ENCODE peak calls at places on chromosomes 1 and 21, in nine cellular contexts. Y is heart right ventricle; X is cardiac muscle cell; M is pancreas; I is IMR-90; R is CD4-positive, alpha-beta memory T cell; L is colonic mucosa; K is effector memory CD4-positive, alpha-beta T cell; W is psoas muscle. N is an unnamed sample.

GRCh38 chr1:40663324-40664166 is 1.9 kb downstream of the RIMS3 start:
- DNase-seq in Y (no peak), X (peak; percentile 12), M (no peak), I (no peak), R (no peak), L (no peak), K (no peak), W (no peak), N (no peak)

GRCh38 chr1:81111818-81112217 is 688.9 kb upstream of the ADGRL2 start:
- DNase-seq in Y (no peak), X (peak; percentile 63), M (no peak), I (peak; percentile 75), R (no peak), L (no peak), K (no peak), W (no peak), N (no peak)

GRCh38 chr1:224523676-224524075 is 89.1 kb upstream of the WDR26 start:
- DNase-seq in Y (no peak), X (no peak), M (no peak), I (no peak), R (no peak), L (no peak), K (no peak), W (no peak), N (no peak)

GRCh38 chr1:160773088-160773487 is 22.9 kb upstream of the LY9 start:
- DNase-seq in Y (no peak), X (no peak), M (no peak), I (no peak), R (no peak), L (no peak), K (no peak), W (no peak), N (no peak)

GRCh38 chr21:17769049-17769845 is 49.9 kb downstream of the C21orf91 start:
- DNase-seq in Y (no peak), X (no peak), M (no peak), I (no peak), R (no peak), L (no peak), K (no peak), W (no peak), N (no peak)

GRCh38 chr1:212242985-212243308 is 42.3 kb upstream of the PPP2R5A start:
- DNase-seq in Y (no peak), X (no peak), M (no peak), I (no peak), R (no peak), L (no peak), K (no peak), W (no peak), N (no peak)

GRCh38 chr1:103145449-103145848 is 37.1 kb upstream of the COL11A1 start:
- DNase-seq in Y (no peak), X (no peak), M (no peak), I (no peak), R (no peak), L (no peak), K (no peak), W (no peak), N (no peak)

GRCh38 chr1:4083171-4084052 is 183.3 kb upstream of the C1orf174 start:
- DNase-seq in Y (no peak), X (no peak), M (no peak), I (no peak), R (no peak), L (no peak), K (no peak), W (no peak), N (no peak)

GRCh38 chr1:95730986-95731385 is 497.0 kb downstream of the RWDD3 start:
- DNase-seq in Y (no peak), X (no peak), M (no peak), I (no peak), R (no peak), L (no peak), K (no peak), W (no peak), N (no peak)

GRCh38 chr1:205633421-205633976 is 1.7 kb upstream of the ELK4 start:
- DNase-seq in Y (no peak), X (peak; percentile 63), M (no peak), I (peak; percentile 85), R (no peak), L (no peak), K (no peak), W (no peak), N (no peak)

GRCh38 chr1:207244409-207244801 is 77.1 kb upstream of the CD55 start:
- DNase-seq in Y (no peak), X (no peak), M (no peak), I (no peak), R (no peak), L (no peak), K (no peak), W (no peak), N (no peak)

GRCh38 chr1:174051956-174052355 is 29.8 kb upstream of the RC3H1 start:
- DNase-seq in Y (no peak), X (peak; percentile 43), M (no peak), I (no peak), R (no peak), L (no peak), K (no peak), W (peak; percentile 24), N (no peak)

GRCh38 chr1:30904191-30904961 is 4.2 kb downstream of the SDC3 start:
- DNase-seq in Y (no peak), X (no peak), M (no peak), I (no peak), R (no peak), L (no peak), K (no peak), W (no peak), N (no peak)

GRCh38 chr1:85976806-85977205 is 179.8 kb downstream of the COL24A1 start:
- DNase-seq in Y (no peak), X (no peak), M (no peak), I (no peak), R (no peak), L (no peak), K (no peak), W (no peak), N (no peak)

GRCh38 chr1:68116643-68117235 is 66.3 kb upstream of the DIRAS3 start:
- DNase-seq in Y (no peak), X (peak; percentile 73), M (no peak), I (peak; percentile 61), R (peak; percentile 17), L (peak; percentile 45), K (no peak), W (peak; percentile 26), N (peak; percentile 71)

GRCh38 chr1:98325646-98326441 is 335.7 kb upstream of the SNX7 start:
- DNase-seq in Y (peak; percentile 47), X (peak; percentile 92), M (peak; percentile 49), I (peak; percentile 86), R (no peak), L (peak; percentile 36), K (no peak), W (peak; percentile 62), N (peak; percentile 74)

GRCh38 chr1:153945795-153946621 is 510 bp downstream of the DENND4B start:
- DNase-seq in Y (peak; percentile 91), X (peak; percentile 85), M (peak; percentile 80), I (peak; percentile 56), R (peak; percentile 74), L (peak; percentile 85), K (peak; percentile 72), W (peak; percentile 90), N (peak; percentile 75)

GRCh38 chr1:216533786-216534185 is 110.5 kb upstream of the USH2A start:
- DNase-seq in Y (no peak), X (no peak), M (no peak), I (no peak), R (no peak), L (no peak), K (no peak), W (no peak), N (no peak)

GRCh38 chr1:158818560-158818959 is 12.6 kb upstream of the MNDA start:
- DNase-seq in Y (no peak), X (no peak), M (no peak), I (no peak), R (no peak), L (no peak), K (no peak), W (no peak), N (no peak)
- H3K4me1 ChIP-seq in Y (no peaks in the 10 kb centered on the region), X (no peaks in the 10 kb centered on the region), M (no peaks in the 10 kb centered on the region), I (no peaks in the 10 kb centered on the region), R (peaks cover 27% of the 10 kb centered on the region), L (no peaks in the 10 kb centered on the region), K (peaks cover 4% of the 10 kb centered on the region), W (no peaks in the 10 kb centered on the region), N (no peaks in the 10 kb centered on the region)

GRCh38 chr1:111503585-111504060 is at the start of the genes ADORA3 and TMIGD3:
- DNase-seq in Y (no peak), X (no peak), M (no peak), I (no peak), R (no peak), L (no peak), K (no peak), W (no peak), N (no peak)

GRCh38 chr1:111504097-111504496 is 664 bp upstream of the ADORA3 start:
- DNase-seq in Y (no peak), X (no peak), M (no peak), I (no peak), R (no peak), L (no peak), K (no peak), W (no peak), N (no peak)

GRCh38 chr1:111505641-111506119 is 2.2 kb upstream of the ADORA3 start:
- DNase-seq in Y (no peak), X (no peak), M (no peak), I (no peak), R (no peak), L (no peak), K (no peak), W (no peak), N (no peak)

GRCh38 chr1:111507411-111508201 is 4.2 kb upstream of the ADORA3 start:
- DNase-seq in Y (peak; percentile 79), X (peak; percentile 86), M (peak; percentile 59), I (peak; percentile 55), R (peak; percentile 48), L (peak; percentile 89), K (peak; percentile 42), W (peak; percentile 80), N (peak; percentile 59)

DNA sequence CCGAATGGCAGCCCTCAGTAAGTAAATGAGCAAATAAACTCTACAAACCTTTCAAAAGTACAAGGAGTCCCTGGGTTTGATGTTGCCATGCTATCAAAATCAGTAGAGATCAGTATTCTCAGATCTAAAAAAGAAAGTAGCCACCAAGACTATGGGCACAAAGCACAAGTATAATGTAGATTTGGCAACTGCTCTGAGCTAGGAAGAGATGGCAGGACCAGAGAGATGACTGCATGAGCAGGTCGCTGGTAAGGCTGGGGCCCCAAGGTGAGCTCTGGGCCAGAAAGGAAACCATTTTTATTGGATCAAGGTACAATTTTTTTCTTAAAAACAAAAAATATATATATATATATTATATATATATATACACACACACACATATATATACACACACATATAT is 3.1 kb upstream of the ADORA3 start:
- DNase-seq in Y (no peak), X (no peak), M (no peak), I (no peak), R (no peak), L (no peak), K (no peak), W (no peak), N (no peak)
- H3K4me3 ChIP-seq in Y (no peak overlapping the region), X (no peak overlapping the region), M (no peak overlapping the region), I (no peak overlapping the region), R (no peak overlapping the region), L (no peak overlapping the region), K (no peak overlapping the region), W (no peak overlapping the region), N (no peak overlapping the region)

GRCh38 chr1:162250004-162250730 is 126.5 kb downstream of the SPATA46 start:
- DNase-seq in Y (no peak), X (no peak), M (no peak), I (no peak), R (no peak), L (no peak), K (no peak), W (no peak), N (no peak)
- H3K4me1 ChIP-seq in Y (no peaks in the 10 kb centered on the region), X (peaks cover 20% of the 10 kb centered on the region), M (no peaks in the 10 kb centered on the region), I (no peaks in the 10 kb centered on the region), R (no peaks in the 10 kb centered on the region), L (no peaks in the 10 kb centered on the region), K (no peaks in the 10 kb centered on the region), W (no peaks in the 10 kb centered on the region), N (no peaks in the 10 kb centered on the region)

GRCh38 chr1:24735619-24736375 is 9.4 kb upstream of the CLIC4 start:
- DNase-seq in Y (peak; percentile 52), X (peak; percentile 84), M (no peak), I (peak; percentile 52), R (no peak), L (no peak), K (no peak), W (no peak), N (no peak)
- H3K4me3 ChIP-seq in Y (peak overlapping the region; percentile 32), X (no peak overlapping the region), M (no peak overlapping the region), I (no peak overlapping the region), R (no peak overlapping the region), L (no peak overlapping the region), K (no peak overlapping the region), W (peak overlapping the region; percentile 36), N (peak overlapping the region; percentile 42)

N was measured in ascending aorta.